ENCODE peak calls at places on chromosomes 13 and 19, in seven cellular contexts. B, Y, H, J, C, U and F are unnamed samples.

GRCh38 chr13:44142911-44143665 is 230.5 kb upstream of the SERP2 start:
- DNase-seq in B (peak), Y (peak), H (peak), J (no peak), C (peak), U (no peak), F (no peak)

GRCh38 chr13:30577381-30577780 is 40.3 kb upstream of the USPL1 start:
- DNase-seq in B (peak), Y (peak), H (no peak), J (no peak), C (no peak), U (no peak), F (no peak)

GRCh38 chr13:44322928-44323327 is 50.7 kb upstream of the SERP2 start:
- DNase-seq in B (no peak), Y (no peak), H (no peak), J (no peak), C (no peak), U (no peak), F (no peak)

GRCh38 chr19:23774156-23774971 is 15.7 kb upstream of the ZNF681 start:
- DNase-seq in B (peak), Y (peak), H (no peak), J (no peak), C (no peak), U (no peak), F (no peak)

GRCh38 chr13:59409211-59409610 is 754.5 kb downstream of the DIAPH3 start:
- DNase-seq in B (peak), Y (peak), H (peak), J (peak), C (no peak), U (no peak), F (peak)

GRCh38 chr19:29535432-29535831 is 9.6 kb downstream of the VSTM2B start:
- DNase-seq in B (no peak), Y (no peak), H (no peak), J (peak), C (no peak), U (peak), F (no peak)

GRCh38 chr13:65932587-65933239 is 1297.4 kb downstream of the PCDH9 start:
- DNase-seq in B (no peak), Y (peak), H (no peak), J (no peak), C (no peak), U (peak), F (no peak)

GRCh38 chr19:3338541-3339181 is 27.7 kb upstream of the NFIC start:
- DNase-seq in B (no peak), Y (no peak), H (no peak), J (no peak), C (no peak), U (peak), F (peak)

GRCh38 chr13:35697281-35697680 is 220.8 kb upstream of the MAB21L1 start:
- DNase-seq in B (no peak), Y (no peak), H (no peak), J (no peak), C (no peak), U (no peak), F (no peak)

GRCh38 chr19:917323-918151 is at the start of gene KISS1R:
- DNase-seq in B (no peak), Y (no peak), H (no peak), J (peak), C (peak), U (peak), F (no peak)

GRCh38 chr19:18932216-18932841 is 8.7 kb downstream of the HOMER3 start:
- DNase-seq in B (peak), Y (peak), H (peak), J (peak), C (peak), U (peak), F (no peak)

GRCh38 chr13:97369269-97369893 is 64.6 kb upstream of the RAP2A start:
- DNase-seq in B (peak), Y (peak), H (peak), J (no peak), C (no peak), U (no peak), F (no peak)

GRCh38 chr13:33249894-33250293 is 35.7 kb downstream of the STARD13 start:
- DNase-seq in B (no peak), Y (no peak), H (no peak), J (no peak), C (no peak), U (no peak), F (no peak)

GRCh38 chr19:35107541-35107939 is 8.1 kb upstream of the FXYD3 start:
- DNase-seq in B (no peak), Y (peak), H (no peak), J (no peak), C (no peak), U (no peak), F (peak)

GRCh38 chr19:19554074-19555023 is 16.3 kb downstream of the CILP2 start:
- DNase-seq in B (peak), Y (peak), H (no peak), J (peak), C (no peak), U (no peak), F (no peak)

GRCh38 chr13:50761406-50761805 is 82.1 kb downstream of the DLEU7 start:
- DNase-seq in B (no peak), Y (no peak), H (no peak), J (no peak), C (no peak), U (no peak), F (no peak)

GRCh38 chr13:106393776-106394175 is 141.7 kb downstream of the EFNB2 start:
- DNase-seq in B (no peak), Y (peak), H (no peak), J (no peak), C (no peak), U (no peak), F (no peak)

GRCh38 chr13:23289917-23290357 is 109.2 kb downstream of the SGCG start:
- DNase-seq in B (peak), Y (peak), H (no peak), J (no peak), C (no peak), U (no peak), F (no peak)

GRCh38 chr13:46295531-46296464 is 84.1 kb downstream of the LRRC63 start:
- DNase-seq in B (peak), Y (peak), H (peak), J (no peak), C (no peak), U (peak), F (no peak)

GRCh38 chr13:32984857-32985626 is 31.2 kb upstream of the KL start:
- DNase-seq in B (peak), Y (no peak), H (no peak), J (no peak), C (peak), U (no peak), F (peak)

GRCh38 chr19:35787227-35787799 is 11.9 kb downstream of the ARHGAP33 start:
- DNase-seq in B (no peak), Y (no peak), H (no peak), J (no peak), C (no peak), U (no peak), F (no peak)

GRCh38 chr19:15108145-15108844 is 1.1 kb downstream of the SYDE1 start:
- DNase-seq in B (peak), Y (no peak), H (no peak), J (no peak), C (no peak), U (no peak), F (no peak)
- H3K4me3 ChIP-seq in B (peak), Y (peak), H (peak), J (peak), C (peak), U (peak), F (peak)

GRCh38 chr19:46368116-46368515 is 21.2 kb downstream of the PPP5C start:
- DNase-seq in B (no peak), Y (no peak), H (no peak), J (no peak), C (no peak), U (peak), F (no peak)
- H3K4me3 ChIP-seq in B (no peak), Y (no peak), H (no peak), J (no peak), C (no peak), U (no peak), F (no peak)

DNA sequence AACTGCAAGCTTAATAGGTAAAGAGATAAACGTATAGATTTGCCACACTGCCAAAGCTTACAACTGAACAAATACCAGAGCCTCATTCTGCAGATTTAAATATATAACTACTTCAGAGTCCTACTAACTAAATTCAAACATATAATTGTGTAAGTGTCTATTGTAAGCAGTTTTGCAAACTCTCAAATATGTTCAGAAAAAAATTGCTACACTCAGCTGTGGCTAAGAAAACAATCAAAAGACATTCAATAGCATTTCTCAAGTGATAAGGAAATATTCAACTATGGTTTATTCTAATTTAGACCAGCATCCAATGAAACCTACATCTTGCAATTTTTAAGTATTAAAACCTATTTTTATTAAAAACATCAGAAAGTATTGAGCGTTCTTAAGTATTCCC is 202.4 kb downstream of the KCTD12 start:
- DNase-seq in B (no peak), Y (no peak), H (no peak), J (no peak), C (no peak), U (no peak), F (no peak)
- H3K4me3 ChIP-seq in B (no peak), Y (no peak), H (no peak), J (no peak), C (no peak), U (no peak), F (no peak)

GRCh38 chr19:9342610-9343304 is 18.8 kb downstream of the ZNF559 start:
- DNase-seq in B (no peak), Y (no peak), H (no peak), J (no peak), C (no peak), U (no peak), F (no peak)
- H3K4me3 ChIP-seq in B (no peak), Y (no peak), H (no peak), J (no peak), C (no peak), U (no peak), F (peak)

DNA sequence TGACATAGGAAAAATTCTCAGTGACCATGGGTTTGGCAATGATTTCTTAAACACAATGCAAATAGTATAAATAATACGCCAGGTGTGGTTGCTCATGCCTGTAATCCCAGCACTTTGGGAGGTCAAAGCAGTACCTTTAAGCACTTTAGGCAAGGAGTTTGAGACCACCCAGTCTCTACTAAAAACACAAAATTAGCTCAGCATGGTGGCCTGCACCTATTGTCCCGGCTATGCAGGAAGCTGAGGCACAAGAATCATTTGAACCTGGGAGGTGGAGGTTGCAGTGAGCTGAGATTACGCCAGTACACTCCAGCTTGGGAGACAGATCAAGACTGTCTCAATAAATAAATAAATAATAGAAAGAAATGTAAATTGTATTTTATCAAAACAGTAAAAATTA is 356.5 kb upstream of the SLITRK6 start:
- DNase-seq in B (no peak), Y (no peak), H (no peak), J (no peak), C (no peak), U (no peak), F (no peak)
- H3K4me3 ChIP-seq in B (no peak), Y (no peak), H (no peak), J (no peak), C (no peak), U (no peak), F (no peak)

GRCh38 chr19:45153339-45154063 is 7.3 kb downstream of the NKPD1 start:
- DNase-seq in B (peak), Y (peak), H (peak), J (peak), C (no peak), U (no peak), F (no peak)

GRCh38 chr19:45151821-45152503 is 8.8 kb downstream of the NKPD1 start:
- DNase-seq in B (no peak), Y (no peak), H (no peak), J (no peak), C (no peak), U (no peak), F (no peak)

GRCh38 chr19:45152504-45153338 is 8.1 kb downstream of the NKPD1 start:
- DNase-seq in B (peak), Y (peak), H (peak), J (peak), C (no peak), U (no peak), F (no peak)

GRCh38 chr19:45156231-45156630 is 4.6 kb downstream of the NKPD1 start:
- DNase-seq in B (no peak), Y (no peak), H (no peak), J (no peak), C (no peak), U (no peak), F (no peak)

DNA sequence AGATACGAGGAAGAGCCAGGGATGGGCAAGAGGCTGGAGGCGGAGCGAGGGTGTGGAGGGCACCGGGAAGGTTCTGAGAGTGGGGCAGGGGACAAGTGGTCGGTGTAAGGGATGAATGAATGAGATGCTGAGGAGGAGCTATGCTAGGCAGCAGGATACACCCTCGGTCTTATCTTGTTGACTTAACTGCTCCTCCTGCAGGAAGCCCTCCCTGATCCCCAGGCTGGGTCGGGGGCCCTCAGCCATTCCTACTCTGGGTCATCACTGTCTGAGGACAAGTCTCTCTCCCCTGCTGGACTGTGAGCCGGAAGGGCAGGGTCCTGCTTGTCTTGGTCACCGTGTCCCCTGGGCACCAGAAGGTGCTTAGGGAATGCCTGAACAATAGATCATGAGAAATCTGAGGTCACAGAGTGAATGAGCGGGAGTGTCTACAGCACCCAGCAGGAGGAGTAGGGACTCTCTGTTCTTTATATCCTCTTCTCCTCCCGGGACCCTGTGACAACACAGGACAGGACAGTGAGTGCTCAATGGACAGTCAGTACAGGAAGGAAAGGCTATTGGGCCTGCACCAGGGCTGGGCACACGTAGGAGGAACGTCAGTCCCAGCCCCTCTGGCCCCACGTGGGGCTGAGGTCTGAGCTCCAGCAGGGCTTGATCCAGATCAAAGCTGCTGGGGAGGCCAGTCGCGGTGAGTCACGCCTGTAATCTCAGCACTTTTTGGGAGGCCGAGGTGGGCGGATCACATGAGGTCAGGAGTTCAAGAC is 6.5 kb downstream of the NKPD1 start:
- DNase-seq in B (peak), Y (peak), H (peak), J (no peak), C (no peak), U (no peak), F (no peak)
- H3K4me3 ChIP-seq in B (no peak), Y (peak), H (no peak), J (peak), C (no peak), U (peak), F (peak)

GRCh38 chr19:46416077-46416709 is 2.8 kb upstream of the CCDC8 start:
- DNase-seq in B (peak), Y (peak), H (peak), J (peak), C (peak), U (peak), F (peak)
- H3K4me3 ChIP-seq in B (peak), Y (peak), H (no peak), J (peak), C (peak), U (peak), F (peak)

DNA sequence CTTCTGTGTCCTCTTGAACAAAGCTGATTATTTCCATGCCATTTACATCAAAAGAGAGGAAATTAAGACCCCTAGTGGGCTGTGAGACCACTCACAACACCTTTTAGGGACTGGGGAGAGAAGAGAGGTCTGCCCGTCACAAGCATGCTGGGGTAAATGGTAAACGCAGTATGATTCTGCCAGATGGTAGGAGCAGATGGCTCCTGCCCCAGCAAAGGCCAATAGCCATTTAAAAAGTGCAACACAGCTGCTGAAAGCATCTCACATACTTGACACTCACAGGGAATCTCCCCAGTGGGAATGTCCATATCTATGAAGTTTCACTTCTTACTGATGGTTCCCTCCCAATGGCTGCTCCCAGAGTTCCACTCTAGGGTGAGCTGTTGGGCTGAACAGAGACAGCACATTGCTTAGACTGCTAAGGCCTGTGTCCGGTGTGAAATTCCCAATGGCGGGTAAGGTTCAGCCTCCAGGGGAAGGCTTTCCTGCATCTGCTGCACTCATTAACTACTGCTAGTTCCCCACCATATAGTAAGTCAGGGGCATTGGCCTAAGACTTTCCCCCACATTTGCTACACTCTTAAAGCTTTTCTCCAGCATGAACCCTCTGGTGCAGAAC is 7.4 kb downstream of the ZNF671 start:
- DNase-seq in B (no peak), Y (no peak), H (no peak), J (peak), C (no peak), U (no peak), F (no peak)
- H3K4me3 ChIP-seq in B (no peak), Y (no peak), H (no peak), J (no peak), C (no peak), U (no peak), F (no peak)

DNA sequence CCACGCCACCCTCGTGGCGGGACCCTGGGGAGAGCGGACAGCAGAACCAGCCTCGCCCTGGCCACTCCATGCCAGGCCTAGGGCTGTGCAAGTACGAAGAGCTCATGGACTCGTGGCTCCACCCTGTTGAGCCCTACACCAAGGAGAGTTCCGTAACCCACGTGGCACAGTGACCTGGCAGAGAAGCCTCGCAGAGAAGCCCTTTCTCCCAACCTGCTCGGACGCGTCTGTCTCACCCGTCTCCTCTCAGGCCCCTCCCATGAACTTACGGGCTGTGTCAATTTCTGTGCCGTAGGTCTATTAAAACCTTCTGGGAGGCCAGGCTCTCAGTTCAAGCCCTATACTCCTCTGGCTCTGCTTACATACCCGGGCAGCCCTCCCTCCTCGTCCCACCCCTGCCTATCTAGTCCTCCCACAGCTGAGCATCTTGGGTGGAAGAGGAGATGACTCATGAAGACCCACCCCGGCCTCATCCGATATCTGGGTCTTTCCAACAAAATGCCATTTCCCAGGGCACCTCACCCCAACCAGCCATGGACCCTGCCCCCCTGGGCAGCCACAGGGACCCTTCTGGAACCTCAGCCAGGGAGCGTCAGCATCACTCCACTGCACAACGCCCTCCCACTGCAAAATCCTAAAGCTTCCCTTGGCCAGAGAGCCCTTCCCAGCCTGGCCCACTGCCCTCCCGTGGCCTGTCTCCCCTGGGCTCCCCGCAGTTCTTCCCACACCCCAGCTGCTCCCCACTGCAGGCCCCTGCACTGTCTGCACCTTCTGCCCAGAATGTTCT is 2.4 kb downstream of the UBXN6 start:
- DNase-seq in B (peak), Y (peak), H (no peak), J (no peak), C (no peak), U (peak), F (no peak)
- H3K4me3 ChIP-seq in B (peak), Y (peak), H (no peak), J (no peak), C (no peak), U (peak), F (peak)